ENCODE peak calls at places on chromosomes 12 and 14, in four cellular contexts. K is A549, W is fibroblast of pulmonary artery, P is brain microvascular endothelial cell. S is an unnamed sample.

GRCh38 chr12:69027411-69027811 is 94.4 kb upstream of the CPM start:
- DNase-seq in K (no peak), W (peak; percentile 59), P (peak; percentile 9), S (no peak)

GRCh38 chr12:102484017-102484731 is 3.8 kb upstream of the IGF1 start:
- DNase-seq in K (peak; percentile 61), W (peak; percentile 71), P (peak; percentile 47), S (peak; percentile 19)

GRCh38 chr14:29419736-29420135 is 507.9 kb downstream of the PRKD1 start:
- DNase-seq in K (no peak), W (peak; percentile 15), P (no peak), S (no peak)

GRCh38 chr12:121223283-121223946 is 13.5 kb downstream of the P2RX4 start:
- DNase-seq in K (peak; percentile 39), W (no peak), P (peak; percentile 5), S (no peak)

GRCh38 chr14:74246561-74246960 is 7.3 kb downstream of the VSX2 start:
- DNase-seq in K (no peak), W (no peak), P (no peak), S (no peak)

GRCh38 chr12:122752464-122753212 is at the start of gene DENR:
- DNase-seq in K (peak; percentile 98), W (peak; percentile 96), P (peak; percentile 94), S (peak; percentile 94)

GRCh38 chr14:52873694-52874093 is 77.2 kb downstream of the FERMT2 start:
- DNase-seq in K (no peak), W (peak; percentile 76), P (no peak), S (no peak)

GRCh38 chr12:11719678-11720099 is 70.2 kb downstream of the ETV6 start:
- DNase-seq in K (no peak), W (peak; percentile 91), P (peak; percentile 98), S (peak; percentile 61)

GRCh38 chr14:101834387-101835165 is 73.1 kb downstream of the PPP2R5C start:
- DNase-seq in K (peak; percentile 16), W (peak; percentile 42), P (no peak), S (no peak)

GRCh38 chr12:108701779-108702435 is 29.4 kb downstream of the CORO1C start:
- DNase-seq in K (no peak), W (peak; percentile 79), P (peak; percentile 67), S (no peak)

GRCh38 chr12:121214855-121215745 is 5.2 kb downstream of the P2RX4 start:
- DNase-seq in K (peak; percentile 91), W (peak; percentile 84), P (peak; percentile 89), S (peak; percentile 82)

GRCh38 chr12:15700595-15700994 is 88.6 kb downstream of the EPS8 start:
- DNase-seq in K (peak; percentile 72), W (peak; percentile 94), P (peak; percentile 82), S (peak; percentile 84)

GRCh38 chr12:88057994-88058718 is 29.0 kb upstream of the C12orf50 start:
- DNase-seq in K (no peak), W (peak; percentile 84), P (peak; percentile 3), S (no peak)

GRCh38 chr14:35807131-35807961 is 1.7 kb downstream of the RALGAPA1 start:
- DNase-seq in K (no peak), W (no peak), P (no peak), S (no peak)
- TF ChIP-seq CTCF in K (no peak), W (no peak), P (no peak), S (no peak)

DNA sequence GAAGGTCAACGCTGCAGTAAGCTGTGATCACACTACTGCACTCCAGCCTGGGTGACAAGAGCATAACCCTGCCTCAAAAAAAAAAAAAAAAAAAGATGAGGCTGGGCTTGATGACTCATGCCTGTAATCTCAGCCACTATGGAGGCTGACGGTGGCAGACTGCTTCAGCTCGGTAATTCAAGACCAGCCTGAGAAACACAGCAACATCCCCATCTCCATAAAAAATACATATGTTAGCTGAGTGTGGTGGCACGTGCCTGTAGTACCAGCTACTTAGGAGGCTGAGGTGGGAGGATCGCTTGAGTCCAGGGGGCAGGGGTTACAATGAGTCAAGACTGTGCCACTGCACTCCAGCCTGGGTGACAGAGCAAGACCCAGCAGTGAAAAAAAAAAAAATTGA is 50.4 kb downstream of the GXYLT1 start:
- DNase-seq in K (peak; percentile 31), W (peak; percentile 65), P (peak; percentile 71), S (peak; percentile 38)
- H3K4me3 ChIP-seq in K (no peak overlapping the region), W (no peak overlapping the region), P (no peak overlapping the region), S (no peak overlapping the region)

DNA sequence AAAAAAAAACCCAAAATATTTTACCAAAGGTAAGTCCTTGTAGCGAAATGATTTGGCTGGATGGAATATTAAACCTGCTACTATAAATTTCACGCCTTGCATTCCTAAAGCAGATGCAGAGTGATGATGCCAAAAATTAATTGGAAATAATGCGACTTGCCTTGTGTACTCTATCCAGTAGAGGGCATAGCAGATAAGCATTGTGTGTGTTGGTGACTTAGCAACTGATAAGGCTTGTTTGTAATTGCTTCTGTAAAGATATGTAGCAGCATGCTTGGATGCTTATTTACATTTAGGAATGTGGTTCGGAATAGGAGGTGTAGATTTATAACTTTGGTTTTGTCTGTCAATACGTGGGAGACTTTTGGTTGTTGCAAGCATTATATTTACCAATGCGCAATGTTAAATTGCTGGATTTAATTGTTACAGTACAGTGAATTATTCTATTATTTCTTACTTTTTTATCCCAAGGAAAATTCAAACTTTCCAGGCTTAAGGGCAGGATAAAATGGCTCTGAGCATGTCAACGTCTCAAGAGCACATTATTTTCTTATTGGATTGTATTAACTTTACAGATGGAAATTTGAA is 80.5 kb downstream of the TMEM260 start:
- DNase-seq in K (peak; percentile 57), W (peak; percentile 62), P (peak; percentile 39), S (peak; percentile 27)
- TF ChIP-seq CTCF in K (peak; percentile 73), W (peak; percentile 81), P (peak; percentile 63), S (peak; percentile 55)

DNA sequence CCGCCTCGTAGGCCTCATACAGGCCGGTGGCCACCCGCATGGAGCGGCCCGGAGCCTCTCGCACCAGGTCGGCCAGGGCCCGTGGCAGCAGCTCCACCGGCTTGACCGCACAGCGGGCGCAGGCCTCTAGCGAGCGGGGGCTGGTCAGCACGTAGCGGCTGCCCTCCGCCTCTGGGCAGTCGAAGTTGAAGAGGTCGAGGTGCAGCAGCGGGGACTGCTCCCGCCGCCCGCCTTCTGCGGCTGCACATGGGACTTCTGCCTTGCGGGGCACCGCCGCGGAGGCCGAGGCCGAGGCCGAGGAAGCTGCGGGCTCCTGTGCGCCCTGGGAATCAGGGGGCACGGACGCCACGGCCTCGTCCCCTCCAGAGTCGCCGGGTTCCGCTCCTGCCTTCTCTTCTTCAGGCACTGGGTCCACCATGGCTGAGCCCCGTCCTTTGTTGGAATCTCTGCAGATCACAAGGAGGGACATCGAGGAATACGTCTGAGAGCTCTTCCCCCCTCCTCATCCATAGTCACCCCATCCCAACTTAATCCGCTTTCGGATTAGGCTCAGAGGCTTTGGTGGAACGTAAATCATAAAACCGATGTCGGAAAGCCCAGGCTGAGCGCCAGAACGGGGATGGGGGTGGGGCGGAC is 1.3 kb downstream of the CCDC177 start:
- DNase-seq in K (peak; percentile 17), W (no peak), P (no peak), S (no peak)
- H3K4me3 ChIP-seq in K (peak overlapping the region; percentile 45), W (no peak overlapping the region), P (no peak overlapping the region), S (no peak overlapping the region)

S was measured in HFF-Myc.